ENCODE peak calls at places on chromosomes 6 and 20, in four cellular contexts. U is RWPE2, M is bronchial epithelial cell, O is heart left ventricle. N is an unnamed sample.

GRCh38 chr20:51016521-51016920 is 6.4 kb downstream of the KCNG1 start:
- DNase-seq in U (no peak), M (no peak), O (no peak), N (no peak)

GRCh38 chr6:25487012-25487411 is 165.0 kb upstream of the SCGN start:
- DNase-seq in U (no peak), M (no peak), O (no peak), N (no peak)

GRCh38 chr20:59723607-59724456 is 119.5 kb downstream of the PHACTR3 start:
- DNase-seq in U (peak; percentile 68), M (peak; percentile 22), O (no peak), N (no peak)

GRCh38 chr20:54020868-54021267 is 49.5 kb downstream of the BCAS1 start:
- DNase-seq in U (no peak), M (no peak), O (no peak), N (no peak)

GRCh38 chr6:25753079-25753478 is 1.5 kb upstream of the SLC17A4 start:
- DNase-seq in U (no peak), M (no peak), O (no peak), N (no peak)

GRCh38 chr20:63032026-63032800 is 25.4 kb upstream of the BHLHE23 start:
- DNase-seq in U (peak; percentile 81), M (no peak), O (peak; percentile 20), N (no peak)

GRCh38 chr6:342832-343179 is 48.7 kb upstream of the IRF4 start:
- DNase-seq in U (no peak), M (no peak), O (no peak), N (no peak)

GRCh38 chr6:122825180-122825579 is 36.1 kb downstream of the SMPDL3A start:
- DNase-seq in U (no peak), M (no peak), O (no peak), N (no peak)

GRCh38 chr20:38962898-38963484 is 847 bp downstream of the DHX35 start:
- DNase-seq in U (no peak), M (no peak), O (no peak), N (no peak)

GRCh38 chr6:33994198-33995045 is 151.5 kb downstream of the GRM4 start:
- DNase-seq in U (peak; percentile 29), M (no peak), O (no peak), N (no peak)

GRCh38 chr6:81896561-81896960 is 144.1 kb upstream of the TENT5A start:
- DNase-seq in U (no peak), M (no peak), O (no peak), N (no peak)

GRCh38 chr20:44858959-44859358 is 26.5 kb upstream of the YWHAB start:
- DNase-seq in U (no peak), M (no peak), O (no peak), N (no peak)

GRCh38 chr20:62636446-62636845 is 5.9 kb upstream of the SLCO4A1 start:
- DNase-seq in U (no peak), M (no peak), O (no peak), N (no peak)

GRCh38 chr20:38863024-38863851 is 57.7 kb downstream of the PPP1R16B start:
- DNase-seq in U (no peak), M (no peak), O (no peak), N (no peak)

GRCh38 chr6:30287139-30287538 is 39.6 kb upstream of the TRIM39 start:
- DNase-seq in U (no peak), M (no peak), O (no peak), N (no peak)

GRCh38 chr6:156347251-156348049 is 429.7 kb upstream of the ARID1B start:
- DNase-seq in U (no peak), M (peak; percentile 32), O (no peak), N (no peak)

GRCh38 chr6:10404799-10405524 is 9.9 kb downstream of the TFAP2A start:
- DNase-seq in U (no peak), M (peak; percentile 41), O (no peak), N (no peak)

GRCh38 chr6:3517350-3517749 is 60.5 kb upstream of the SLC22A23 start:
- DNase-seq in U (no peak), M (peak; percentile 98), O (no peak), N (peak; percentile 95)

GRCh38 chr20:48405909-48406308 is 421.9 kb downstream of the PREX1 start:
- DNase-seq in U (no peak), M (no peak), O (no peak), N (no peak)

GRCh38 chr6:156943816-156944215 is 166.6 kb downstream of the ARID1B start:
- DNase-seq in U (no peak), M (no peak), O (no peak), N (no peak)

GRCh38 chr6:146028835-146029572 is at the start of gene GRM1:
- DNase-seq in U (no peak), M (no peak), O (no peak), N (no peak)

GRCh38 chr6:139882234-139882633 is 507.8 kb upstream of the CITED2 start:
- DNase-seq in U (no peak), M (no peak), O (no peak), N (no peak)

GRCh38 chr20:10332656-10333421 is 101.2 kb downstream of the MKKS start:
- DNase-seq in U (no peak), M (no peak), O (no peak), N (peak; percentile 30)

GRCh38 chr6:45132059-45132458 is 196.1 kb upstream of the RUNX2 start:
- DNase-seq in U (no peak), M (peak; percentile 10), O (no peak), N (no peak)

GRCh38 chr6:48782230-48782629 is 671.2 kb upstream of the PTCHD4 start:
- DNase-seq in U (no peak), M (peak; percentile 16), O (no peak), N (no peak)

GRCh38 chr6:34357937-34358336 is 34.5 kb downstream of the NUDT3 start:
- DNase-seq in U (no peak), M (no peak), O (no peak), N (no peak)

GRCh38 chr20:44787299-44787698 is 23.0 kb downstream of the RIMS4 start:
- DNase-seq in U (no peak), M (no peak), O (no peak), N (no peak)

GRCh38 chr20:22963581-22963980 is 71.5 kb upstream of the SSTR4 start:
- DNase-seq in U (no peak), M (no peak), O (no peak), N (no peak)

GRCh38 chr6:26243132-26243531 is 121.9 kb upstream of the BTN3A2 start:
- DNase-seq in U (no peak), M (peak; percentile 87), O (no peak), N (peak; percentile 14)

GRCh38 chr6:137013031-137013430 is 31.7 kb downstream of the IL20RA start:
- DNase-seq in U (no peak), M (peak; percentile 75), O (no peak), N (peak; percentile 66)

GRCh38 chr6:54998576-54998975 is 152.0 kb downstream of the FAM83B start:
- DNase-seq in U (no peak), M (no peak), O (no peak), N (no peak)

GRCh38 chr6:18269253-18269652 is 4.9 kb upstream of the DEK start:
- DNase-seq in U (no peak), M (peak; percentile 21), O (no peak), N (no peak)

GRCh38 chr6:117791012-117791411 is 115.7 kb downstream of the NUS1 start:
- DNase-seq in U (no peak), M (no peak), O (no peak), N (no peak)

DNA sequence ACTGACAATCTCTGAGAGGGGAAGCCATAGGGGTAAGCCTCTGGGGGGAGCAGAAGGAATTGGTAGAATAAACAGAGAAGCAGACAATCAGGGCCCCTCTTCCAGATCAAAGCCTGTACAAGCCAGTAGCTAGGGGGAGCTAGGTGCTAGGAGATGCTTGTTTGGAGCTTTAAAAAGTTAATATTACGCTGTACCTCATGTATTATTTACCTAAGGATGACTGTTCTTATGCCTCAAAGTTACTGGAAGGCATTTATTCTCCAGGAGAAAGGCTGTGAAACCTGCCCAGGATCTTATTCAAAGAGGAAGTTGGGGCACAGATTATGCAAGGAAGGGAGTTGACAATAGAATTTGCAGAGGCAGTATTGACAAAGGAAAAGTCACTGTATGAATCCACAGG is 111.8 kb upstream of the SLC35F1 start:
- DNase-seq in U (no peak), M (peak; percentile 82), O (no peak), N (peak; percentile 18)
- TF ChIP-seq CTCF in U (no peak), M (peak; percentile 50), O (no peak), N (no peak)

DNA sequence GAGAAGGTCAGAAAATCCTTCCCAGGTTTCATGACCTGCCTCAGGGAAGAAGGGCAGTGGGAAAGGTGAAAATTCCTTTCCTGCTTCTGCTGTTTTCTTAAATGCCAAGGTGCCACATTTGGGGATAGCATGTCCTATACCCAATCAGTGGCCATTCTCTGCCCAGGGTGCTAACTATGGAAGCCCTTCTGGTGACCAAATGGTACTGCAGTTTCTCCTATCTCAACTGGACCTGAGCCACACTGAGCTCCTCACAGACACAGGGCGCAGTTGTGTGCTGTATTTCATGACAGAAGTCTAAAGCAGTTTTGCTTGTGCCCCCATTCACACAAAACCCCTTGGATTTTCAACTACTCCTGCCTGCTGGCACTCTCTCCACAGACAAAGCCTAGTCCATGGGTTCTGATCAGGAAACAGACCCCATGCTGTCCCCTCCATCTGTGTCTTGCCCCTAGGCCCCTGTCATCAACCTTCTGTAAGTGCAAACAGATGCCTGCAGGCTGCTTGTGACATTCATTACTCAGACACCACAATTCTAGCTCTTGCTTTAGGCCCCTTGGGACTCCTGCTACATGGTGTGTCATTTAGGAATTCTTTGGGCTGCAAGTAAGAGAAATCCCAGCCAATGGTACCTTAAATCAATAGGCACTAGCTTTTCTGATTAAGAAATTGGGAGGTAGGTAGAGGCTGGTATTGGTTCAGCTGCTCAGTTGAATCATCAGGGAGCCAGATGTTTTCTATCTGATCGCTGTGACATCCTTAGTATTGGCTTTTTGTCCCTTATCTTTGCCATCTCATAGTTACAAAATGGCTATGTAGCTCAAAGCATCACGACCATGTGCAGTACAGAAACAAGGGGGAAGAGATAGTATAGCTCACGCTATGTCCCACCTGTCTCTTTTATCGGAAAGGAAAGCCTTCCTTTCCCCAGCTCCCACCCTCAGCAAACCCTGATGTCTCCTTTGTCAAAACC is 147.8 kb downstream of the CD83 start:
- DNase-seq in U (no peak), M (no peak), O (no peak), N (no peak)
- TF ChIP-seq CTCF in U (no peak), M (peak; percentile 4), O (no peak), N (no peak)

GRCh38 chr6:131122007-131122406 is 13.3 kb upstream of the AKAP7 start:
- DNase-seq in U (no peak), M (peak; percentile 23), O (no peak), N (no peak)
- TF ChIP-seq CTCF in U (no peak), M (no peak), O (no peak), N (no peak)

GRCh38 chr6:85416766-85417165 is 33.1 kb upstream of the NT5E start:
- DNase-seq in U (no peak), M (no peak), O (no peak), N (no peak)
- TF ChIP-seq CTCF in U (no peak), M (no peak), O (no peak), N (no peak)

GRCh38 chr20:40640667-40641066 is 48.4 kb downstream of the MAFB start:
- DNase-seq in U (peak; percentile 25), M (no peak), O (no peak), N (no peak)
- TF ChIP-seq CTCF in U (no peak), M (no peak), O (no peak), N (no peak)

N was measured in MCF 10A.